ENCODE peak calls at places on chromosomes 7 and 10, in seven cellular contexts. N is neural progenitor cell, X is cardiac muscle cell, F is endothelial cell, C is AG04450, T is heart left ventricle, Q is AG09309. I is an unnamed sample.

GRCh38 chr10:95896066-95896850 is 11.5 kb upstream of the CC2D2B start:
- DNase-seq in N (no peak), X (no peak), F (no peak), C (no peak), T (no peak), Q (no peak), I (no peak)

GRCh38 chr7:40726559-40726958 is 591.8 kb downstream of the SUGCT start:
- DNase-seq in N (no peak), X (no peak), F (no peak), C (no peak), T (no peak), Q (no peak), I (no peak)

GRCh38 chr7:88669913-88670312 is 89.6 kb upstream of the ZNF804B start:
- DNase-seq in N (no peak), X (no peak), F (no peak), C (no peak), T (no peak), Q (no peak), I (no peak)

GRCh38 chr10:4213441-4213840 is 428.4 kb upstream of the KLF6 start:
- DNase-seq in N (no peak), X (no peak), F (no peak), C (no peak), T (no peak), Q (no peak), I (no peak)

GRCh38 chr7:104926905-104927454 is 87.0 kb upstream of the KMT2E start:
- DNase-seq in N (peak), X (peak), F (no peak), C (no peak), T (no peak), Q (no peak), I (no peak)

GRCh38 chr10:75042292-75042974 is 69.0 kb upstream of the SAMD8 start:
- DNase-seq in N (no peak), X (peak), F (no peak), C (peak), T (no peak), Q (peak), I (peak)

GRCh38 chr7:108413782-108414492 is 42.3 kb downstream of the NRCAM start:
- DNase-seq in N (peak), X (no peak), F (no peak), C (no peak), T (no peak), Q (no peak), I (no peak)

GRCh38 chr7:121530251-121531174 is 134.4 kb upstream of the FAM3C start:
- DNase-seq in N (no peak), X (no peak), F (no peak), C (no peak), T (peak), Q (peak), I (peak)

GRCh38 chr7:94561841-94562514 is 52.4 kb downstream of the CASD1 start:
- DNase-seq in N (no peak), X (no peak), F (no peak), C (no peak), T (no peak), Q (no peak), I (peak)

GRCh38 chr10:100836891-100837290 is 75.9 kb upstream of the SLF2 start:
- DNase-seq in N (peak), X (no peak), F (no peak), C (no peak), T (no peak), Q (no peak), I (no peak)

GRCh38 chr7:95905165-95905564 is 132.8 kb downstream of the DYNC1I1 start:
- DNase-seq in N (peak), X (peak), F (peak), C (no peak), T (no peak), Q (no peak), I (no peak)

GRCh38 chr7:80294321-80294720 is 159.7 kb downstream of the GNAI1 start:
- DNase-seq in N (no peak), X (no peak), F (no peak), C (no peak), T (no peak), Q (peak), I (peak)

GRCh38 chr7:66376264-66376945 is 171.3 kb downstream of the TPST1 start:
- DNase-seq in N (no peak), X (no peak), F (no peak), C (no peak), T (no peak), Q (no peak), I (no peak)

GRCh38 chr10:78350286-78350685 is 316.6 kb downstream of the RPS24 start:
- DNase-seq in N (no peak), X (no peak), F (no peak), C (no peak), T (no peak), Q (no peak), I (no peak)

GRCh38 chr7:47284691-47285246 is 297.1 kb downstream of the TNS3 start:
- DNase-seq in N (no peak), X (no peak), F (no peak), C (no peak), T (no peak), Q (no peak), I (no peak)

GRCh38 chr10:118958984-118959916 is 70.3 kb upstream of the NANOS1 start:
- DNase-seq in N (no peak), X (no peak), F (no peak), C (no peak), T (peak), Q (no peak), I (peak)

GRCh38 chr10:108775911-108776475 is 1147.3 kb downstream of the XPNPEP1 start:
- DNase-seq in N (no peak), X (no peak), F (no peak), C (no peak), T (no peak), Q (no peak), I (no peak)

GRCh38 chr7:158361326-158361946 is 226.2 kb downstream of the PTPRN2 start:
- DNase-seq in N (no peak), X (no peak), F (no peak), C (no peak), T (no peak), Q (no peak), I (no peak)

GRCh38 chr10:132111871-132112341 is 46.2 kb downstream of the JAKMIP3 start:
- DNase-seq in N (no peak), X (no peak), F (peak), C (no peak), T (peak), Q (no peak), I (no peak)

GRCh38 chr10:118582511-118582910 is 12.9 kb downstream of the PRLHR start:
- DNase-seq in N (no peak), X (no peak), F (no peak), C (no peak), T (no peak), Q (no peak), I (no peak)

GRCh38 chr7:451255-452229 is 68.1 kb downstream of the PDGFA start:
- DNase-seq in N (peak), X (no peak), F (no peak), C (no peak), T (no peak), Q (no peak), I (no peak)

GRCh38 chr10:132103116-132103910 is 37.6 kb downstream of the JAKMIP3 start:
- DNase-seq in N (no peak), X (no peak), F (no peak), C (no peak), T (peak), Q (no peak), I (no peak)

GRCh38 chr10:8396675-8397074 is 342.2 kb downstream of the GATA3 start:
- DNase-seq in N (no peak), X (no peak), F (no peak), C (no peak), T (no peak), Q (no peak), I (no peak)

GRCh38 chr7:99579956-99580777 is 17.9 kb upstream of the TMEM225B start:
- DNase-seq in N (peak), X (peak), F (peak), C (no peak), T (peak), Q (no peak), I (no peak)

GRCh38 chr10:115854740-115855435 is 418.1 kb downstream of the GFRA1 start:
- DNase-seq in N (no peak), X (no peak), F (no peak), C (no peak), T (no peak), Q (no peak), I (no peak)

GRCh38 chr7:85023066-85023687 is 163.7 kb downstream of the SEMA3D start:
- DNase-seq in N (peak), X (peak), F (peak), C (peak), T (peak), Q (no peak), I (no peak)

DNA sequence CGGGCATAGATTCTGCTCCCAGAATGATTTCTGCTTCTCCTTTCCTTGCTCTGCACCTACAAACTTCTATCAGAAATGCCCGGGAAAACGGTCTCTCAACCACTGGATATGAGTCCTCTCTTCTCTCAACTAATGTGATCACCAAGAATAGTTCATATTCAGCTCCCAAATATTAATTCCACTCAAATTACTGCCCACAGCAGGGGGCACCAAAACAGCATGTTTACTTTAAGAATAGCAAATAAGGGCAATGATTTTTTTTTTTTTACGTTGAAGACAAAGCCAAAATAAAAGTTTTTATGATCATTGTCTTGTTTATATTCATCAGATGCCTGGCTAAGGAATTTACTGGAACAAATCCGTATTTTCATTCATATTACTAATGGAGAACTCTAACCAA is 94.9 kb upstream of the PRSS1 start:
- DNase-seq in N (no peak), X (no peak), F (no peak), C (no peak), T (no peak), Q (no peak), I (no peak)
- TF ChIP-seq CTCF in N (no peak), X (peak), F (no peak), C (no peak), T (no peak), Q (no peak), I (no peak)

GRCh38 chr7:112571852-112572607 is 91.2 kb downstream of the LSMEM1 start:
- DNase-seq in N (peak), X (no peak), F (no peak), C (no peak), T (no peak), Q (no peak), I (no peak)
- TF ChIP-seq CTCF in N (peak), X (no peak), F (no peak), C (no peak), T (no peak), Q (no peak), I (no peak)

GRCh38 chr10:6115824-6116350 is 27.1 kb downstream of the RBM17 start:
- DNase-seq in N (no peak), X (no peak), F (no peak), C (no peak), T (no peak), Q (no peak), I (no peak)

GRCh38 chr10:6114299-6114698 is 25.5 kb downstream of the RBM17 start:
- DNase-seq in N (no peak), X (no peak), F (no peak), C (no peak), T (no peak), Q (no peak), I (no peak)

GRCh38 chr10:6116806-6117205 is 28.0 kb downstream of the RBM17 start:
- DNase-seq in N (no peak), X (peak), F (no peak), C (no peak), T (no peak), Q (no peak), I (no peak)

GRCh38 chr10:6115411-6115800 is 26.6 kb downstream of the RBM17 start:
- DNase-seq in N (no peak), X (no peak), F (no peak), C (no peak), T (no peak), Q (no peak), I (no peak)

GRCh38 chr10:6114758-6115410 is 26.1 kb downstream of the RBM17 start:
- DNase-seq in N (no peak), X (no peak), F (no peak), C (no peak), T (no peak), Q (peak), I (peak)
- TF ChIP-seq CTCF in N (no peak), X (no peak), F (no peak), C (no peak), T (no peak), Q (peak), I (no peak)

GRCh38 chr7:20270371-20270770 is 53.2 kb upstream of the MACC1 start:
- DNase-seq in N (no peak), X (no peak), F (no peak), C (no peak), T (no peak), Q (no peak), I (no peak)

GRCh38 chr7:20268832-20269231 is 51.6 kb upstream of the MACC1 start:
- DNase-seq in N (no peak), X (no peak), F (no peak), C (no peak), T (no peak), Q (no peak), I (no peak)

GRCh38 chr7:20269726-20270125 is 52.5 kb upstream of the MACC1 start:
- DNase-seq in N (no peak), X (no peak), F (no peak), C (peak), T (no peak), Q (peak), I (peak)

GRCh38 chr7:20264623-20265022 is 47.4 kb upstream of the MACC1 start:
- DNase-seq in N (peak), X (no peak), F (no peak), C (no peak), T (no peak), Q (no peak), I (no peak)

DNA sequence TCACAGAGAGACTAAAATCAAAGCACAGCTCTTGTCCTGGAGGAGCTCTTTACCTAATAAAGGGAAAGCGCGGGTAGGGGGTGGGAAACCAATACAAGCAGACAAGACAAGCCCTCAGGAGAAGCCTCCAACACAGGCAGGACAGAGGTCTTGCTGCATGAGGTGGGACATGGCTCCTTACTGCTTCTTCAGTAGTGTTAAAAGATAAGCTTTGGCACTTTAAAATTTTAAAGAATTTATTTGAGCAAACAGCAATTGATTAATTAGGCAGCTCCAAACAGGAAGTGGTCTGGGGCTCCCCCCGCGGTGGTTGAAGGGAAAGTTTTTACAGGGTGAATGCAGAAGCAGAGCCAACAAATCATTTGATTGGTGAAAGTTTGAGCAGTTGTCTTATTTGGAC is 50.3 kb upstream of the MACC1 start:
- DNase-seq in N (peak), X (no peak), F (no peak), C (no peak), T (no peak), Q (no peak), I (no peak)
- TF ChIP-seq CTCF in N (peak), X (no peak), F (no peak), C (no peak), T (no peak), Q (no peak), I (no peak)

DNA sequence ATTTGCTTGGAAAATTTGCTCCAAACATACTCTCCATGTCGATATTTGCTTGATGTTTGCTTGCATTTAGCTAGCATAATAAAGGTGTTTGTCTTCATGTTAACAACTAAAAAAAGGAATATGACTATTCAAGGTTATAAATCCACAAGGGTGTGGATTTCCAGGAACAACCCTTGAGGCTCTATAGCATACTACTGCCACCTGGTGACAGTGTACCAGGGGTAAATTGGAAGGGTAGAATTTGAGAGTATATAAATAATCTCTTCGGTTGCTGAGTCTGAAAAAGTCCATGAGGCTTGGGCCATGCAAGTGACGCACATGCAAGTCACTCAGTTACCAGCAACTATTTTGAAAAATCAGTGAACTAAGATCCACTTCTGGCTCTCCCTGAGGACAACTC is 68.4 kb downstream of the SLIT1 start:
- DNase-seq in N (no peak), X (no peak), F (no peak), C (no peak), T (no peak), Q (no peak), I (no peak)
- TF ChIP-seq CTCF in N (peak), X (peak), F (peak), C (peak), T (peak), Q (peak), I (peak)

DNA sequence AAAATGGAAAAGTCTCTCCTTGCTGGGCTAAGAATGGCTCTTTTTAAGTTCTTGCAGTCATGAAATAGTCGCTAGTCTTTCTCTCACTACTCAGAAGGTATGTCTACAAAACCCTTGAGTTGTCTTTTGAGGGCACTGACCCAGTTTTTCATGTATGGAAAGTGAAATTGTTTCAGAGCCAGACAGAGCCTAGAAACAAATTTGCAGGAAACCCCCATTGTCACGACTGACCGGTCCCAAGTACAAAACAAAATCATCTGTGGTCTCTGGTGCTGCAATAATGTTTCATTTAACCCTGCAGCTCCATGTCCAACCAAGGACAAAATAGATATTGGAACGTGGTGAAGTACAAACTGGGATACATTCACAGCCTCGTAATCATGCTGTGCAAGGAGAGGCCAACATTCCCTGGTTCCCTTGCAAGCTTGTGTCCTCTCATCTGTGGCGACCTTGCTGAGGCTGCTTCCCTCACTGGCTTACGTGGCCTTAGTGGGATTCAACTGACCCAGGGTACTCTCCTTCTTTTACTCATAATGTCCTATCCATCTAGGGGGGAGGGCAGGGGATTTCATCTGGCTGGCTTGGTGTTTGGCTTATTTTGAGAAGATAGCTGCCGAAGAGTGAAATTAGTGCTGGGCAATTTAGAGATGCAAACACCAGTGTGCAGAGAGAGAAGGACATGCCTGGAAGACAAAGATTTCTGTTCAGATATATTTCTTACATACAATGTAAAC is 172.5 kb downstream of the IPMK start:
- DNase-seq in N (no peak), X (no peak), F (no peak), C (no peak), T (no peak), Q (no peak), I (no peak)
- TF ChIP-seq CTCF in N (no peak), X (no peak), F (no peak), C (no peak), T (no peak), Q (no peak), I (no peak)

GRCh38 chr7:131068604-131069021 is 259.1 kb upstream of the MKLN1 start:
- DNase-seq in N (peak), X (no peak), F (no peak), C (no peak), T (no peak), Q (no peak), I (no peak)
- TF ChIP-seq CTCF in N (no peak), X (peak), F (no peak), C (peak), T (no peak), Q (peak), I (peak)

GRCh38 chr10:18104223-18104872 is 35.9 kb upstream of the CACNB2 start:
- DNase-seq in N (peak), X (peak), F (peak), C (no peak), T (peak), Q (no peak), I (no peak)
- TF ChIP-seq CTCF in N (peak), X (peak), F (peak), C (peak), T (peak), Q (peak), I (peak)

GRCh38 chr10:35781643-35782035 is 139.5 kb upstream of the FZD8 start:
- DNase-seq in N (peak), X (no peak), F (peak), C (no peak), T (no peak), Q (no peak), I (no peak)
- TF ChIP-seq CTCF in N (peak), X (peak), F (peak), C (peak), T (no peak), Q (no peak), I (no peak)